ENCODE peak calls at places on chromosomes 3 and 15, in six cellular contexts. E is germinal center; T is CD4-positive, CD25-positive, alpha-beta regulatory T cell; Q is left kidney; W is A172; B is body of pancreas. G is an unnamed sample.

GRCh38 chr15:34964277-34964676 is 5.3 kb downstream of the AQR start:
- DNase-seq in E (no peak), T (no peak), Q (no peak), W (no peak), B (no peak), G (no peak)

GRCh38 chr15:70853270-70853854 is 595 bp downstream of the LARP6 start:
- DNase-seq in E (no peak), T (no peak), Q (peak; percentile 87), W (peak; percentile 46), B (peak; percentile 21), G (no peak)

GRCh38 chr3:63609408-63609807 is 43.1 kb upstream of the SNTN start:
- DNase-seq in E (no peak), T (no peak), Q (no peak), W (no peak), B (no peak), G (no peak)

GRCh38 chr15:89377042-89377841 is 42.6 kb upstream of the POLG start:
- DNase-seq in E (no peak), T (no peak), Q (no peak), W (no peak), B (no peak), G (no peak)

GRCh38 chr3:193008654-193009053 is 91.0 kb upstream of the MB21D2 start:
- DNase-seq in E (no peak), T (no peak), Q (no peak), W (no peak), B (no peak), G (no peak)

GRCh38 chr15:43515731-43516130 is 1.7 kb upstream of the MAP1A start:
- DNase-seq in E (no peak), T (no peak), Q (no peak), W (no peak), B (no peak), G (no peak)

GRCh38 chr3:16665282-16665741 is 60.1 kb upstream of the DAZL start:
- DNase-seq in E (no peak), T (no peak), Q (peak; percentile 35), W (peak; percentile 63), B (no peak), G (no peak)

GRCh38 chr3:188248036-188248561 is 94.1 kb downstream of the LPP start:
- DNase-seq in E (no peak), T (no peak), Q (no peak), W (no peak), B (no peak), G (no peak)

GRCh38 chr3:72539856-72540255 is 308.4 kb downstream of the SHQ1 start:
- DNase-seq in E (no peak), T (no peak), Q (no peak), W (no peak), B (no peak), G (no peak)

GRCh38 chr3:134299185-134299887 is 48.7 kb upstream of the RYK start:
- DNase-seq in E (no peak), T (peak; percentile 8), Q (peak; percentile 46), W (no peak), B (no peak), G (no peak)

GRCh38 chr3:134505485-134505884 is 19.6 kb downstream of the CEP63 start:
- DNase-seq in E (no peak), T (no peak), Q (no peak), W (no peak), B (no peak), G (no peak)

GRCh38 chr3:177832862-177833261 is 635.6 kb upstream of the TBL1XR1 start:
- DNase-seq in E (no peak), T (no peak), Q (no peak), W (no peak), B (no peak), G (no peak)

GRCh38 chr3:10228248-10228950 is 19.9 kb upstream of the TATDN2 start:
- DNase-seq in E (no peak), T (peak; percentile 38), Q (no peak), W (no peak), B (peak; percentile 42), G (no peak)

GRCh38 chr15:76071816-76072215 is 12.0 kb downstream of the TMEM266 start:
- DNase-seq in E (no peak), T (no peak), Q (no peak), W (no peak), B (no peak), G (no peak)

GRCh38 chr3:181133832-181134231 is 144.3 kb upstream of the DNAJC19 start:
- DNase-seq in E (no peak), T (no peak), Q (no peak), W (no peak), B (no peak), G (no peak)

GRCh38 chr15:85282504-85283115 is 97.8 kb upstream of the AKAP13 start:
- DNase-seq in E (no peak), T (no peak), Q (no peak), W (peak; percentile 73), B (peak; percentile 23), G (no peak)

GRCh38 chr15:45606841-45607240 is 19.7 kb downstream of the BLOC1S6 start:
- DNase-seq in E (peak; percentile 40), T (no peak), Q (no peak), W (no peak), B (no peak), G (no peak)

GRCh38 chr15:31299588-31300207 is 26.9 kb upstream of the KLF13 start:
- DNase-seq in E (no peak), T (no peak), Q (no peak), W (no peak), B (no peak), G (no peak)